ENCODE peak calls at places on chromosomes 7 and 10, in four cellular contexts. P is neural progenitor cell, W is left ventricle myocardium inferior, T is type B pancreatic cell. J is an unnamed sample.

GRCh38 chr7:155066417-155066950 is 3.6 kb upstream of the HTR5A start:
- DNase-seq in T (no peak), P (no peak), W (no peak), J (no peak)

GRCh38 chr7:152551304-152552036 is 115.7 kb upstream of the KMT2C start:
- DNase-seq in T (no peak), W (no peak), P (no peak), J (no peak)

GRCh38 chr7:112422842-112423496 is 27.3 kb upstream of the IFRD1 start:
- DNase-seq in P (peak), W (peak), T (peak), J (no peak)

GRCh38 chr7:5699951-5700384 is 81.5 kb downstream of the RNF216 start:
- DNase-seq in W (no peak), P (peak), T (no peak), J (no peak)

GRCh38 chr10:118210276-118210675 is 131.8 kb downstream of the FAM204A start:
- DNase-seq in T (no peak), W (no peak), P (no peak), J (no peak)

GRCh38 chr7:98923512-98923911 is 45.2 kb downstream of the TRRAP start:
- DNase-seq in P (no peak), T (no peak), W (no peak), J (no peak)

GRCh38 chr10:35126062-35126529 is 550 bp upstream of the CREM start:
- DNase-seq in W (no peak), T (no peak), P (no peak), J (no peak)

GRCh38 chr7:87934699-87935372 is 785 bp downstream of the ADAM22 start:
- DNase-seq in W (no peak), P (peak), T (no peak), J (peak)

GRCh38 chr7:105559926-105560325 is 21.4 kb downstream of the EFCAB10 start:
- DNase-seq in P (no peak), W (no peak), T (no peak), J (no peak)

GRCh38 chr7:102426268-102427031 is 6.9 kb upstream of the ORAI2 start:
- DNase-seq in W (no peak), T (no peak), P (no peak), J (no peak)

GRCh38 chr7:49639808-49640207 is 133.6 kb upstream of the VWC2 start:
- DNase-seq in P (no peak), W (no peak), T (no peak), J (no peak)

GRCh38 chr10:120942806-120943413 is 91.7 kb downstream of the WDR11 start:
- DNase-seq in T (peak), P (peak), W (peak), J (peak)

GRCh38 chr10:14917827-14918226 is 36.1 kb downstream of the DCLRE1C start:
- DNase-seq in W (no peak), P (no peak), T (no peak), J (no peak)

GRCh38 chr10:1034758-1035157 is 9.1 kb upstream of the IDI2 start:
- DNase-seq in T (no peak), P (no peak), W (no peak), J (no peak)

GRCh38 chr10:62068464-62068863 is 167.0 kb downstream of the ARID5B start:
- DNase-seq in P (no peak), T (no peak), W (no peak), J (no peak)

GRCh38 chr7:43906327-43907010 is at the start of gene URGCP:
- DNase-seq in P (peak), T (peak), W (peak), J (peak)

GRCh38 chr10:72098301-72099053 is 10.1 kb upstream of the SPOCK2 start:
- DNase-seq in T (no peak), W (no peak), P (no peak), J (no peak)

GRCh38 chr10:16470747-16471146 is 33.9 kb downstream of the PTER start:
- DNase-seq in T (no peak), W (no peak), P (no peak), J (no peak)

GRCh38 chr7:15130666-15131541 is 228.4 kb upstream of the DGKB start:
- DNase-seq in P (no peak), W (no peak), T (no peak), J (no peak)

GRCh38 chr7:18208921-18209320 is 181.3 kb upstream of the PRPS1L1 start:
- DNase-seq in W (no peak), P (no peak), T (no peak), J (no peak)

GRCh38 chr7:55005241-55005836 is 13.5 kb upstream of the EGFR start:
- DNase-seq in T (no peak), P (no peak), W (no peak), J (no peak)

GRCh38 chr7:40356871-40357676 is 222.3 kb downstream of the SUGCT start:
- DNase-seq in P (no peak), W (no peak), T (no peak), J (no peak)

GRCh38 chr10:100554902-100555301 is 19.2 kb downstream of the HIF1AN start:
- DNase-seq in P (no peak), W (no peak), T (no peak), J (no peak)

GRCh38 chr7:141023305-141023704 is 8.6 kb upstream of the MRPS33 start:
- DNase-seq in T (no peak), W (no peak), P (no peak), J (no peak)

GRCh38 chr10:12801214-12802087 is 200.1 kb downstream of the CCDC3 start:
- DNase-seq in W (no peak), P (no peak), T (no peak), J (no peak)

GRCh38 chr10:12799144-12799543 is 202.4 kb downstream of the CCDC3 start:
- DNase-seq in W (no peak), T (no peak), P (no peak), J (no peak)

GRCh38 chr10:12799746-12800145 is 201.8 kb downstream of the CCDC3 start:
- DNase-seq in P (peak), W (no peak), T (no peak), J (no peak)

GRCh38 chr10:12797471-12798262 is 203.8 kb downstream of the CCDC3 start:
- DNase-seq in P (no peak), T (no peak), W (no peak), J (no peak)

GRCh38 chr10:12800302-12800701 is 201.2 kb downstream of the CCDC3 start:
- DNase-seq in P (no peak), T (no peak), W (no peak), J (no peak)
- TF ChIP-seq CTCF in P (peak), T (peak), W (no peak), J (peak)

DNA sequence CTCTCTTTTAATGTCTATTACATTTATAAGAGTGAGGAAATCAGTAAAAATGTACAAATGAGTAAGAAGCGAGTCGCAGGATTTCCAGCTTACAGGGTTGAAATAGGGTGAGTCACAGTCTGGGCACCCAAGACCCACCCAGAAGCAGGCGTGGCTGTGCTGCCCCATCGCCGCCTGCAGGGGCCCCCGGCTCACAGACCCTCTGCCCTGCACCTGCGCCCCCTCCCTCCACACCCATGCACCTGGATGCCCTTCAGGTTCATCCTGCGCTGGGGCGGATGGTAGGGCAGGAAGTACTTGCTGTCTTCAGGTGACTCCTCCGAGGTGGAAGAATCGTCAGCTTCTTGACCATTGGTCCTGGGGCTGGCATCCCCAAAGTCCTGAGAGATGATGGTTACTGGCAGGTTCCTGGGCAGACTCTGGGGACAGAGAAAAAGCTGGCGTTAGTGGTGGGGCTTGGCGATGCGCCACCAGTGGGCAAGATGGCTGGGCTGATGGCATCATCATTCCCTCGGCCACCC is 90.2 kb upstream of the GNA12 start:
- DNase-seq in T (no peak), P (no peak), W (no peak), J (no peak)
- TF ChIP-seq CTCF in T (no peak), P (no peak), W (no peak), J (no peak)

DNA sequence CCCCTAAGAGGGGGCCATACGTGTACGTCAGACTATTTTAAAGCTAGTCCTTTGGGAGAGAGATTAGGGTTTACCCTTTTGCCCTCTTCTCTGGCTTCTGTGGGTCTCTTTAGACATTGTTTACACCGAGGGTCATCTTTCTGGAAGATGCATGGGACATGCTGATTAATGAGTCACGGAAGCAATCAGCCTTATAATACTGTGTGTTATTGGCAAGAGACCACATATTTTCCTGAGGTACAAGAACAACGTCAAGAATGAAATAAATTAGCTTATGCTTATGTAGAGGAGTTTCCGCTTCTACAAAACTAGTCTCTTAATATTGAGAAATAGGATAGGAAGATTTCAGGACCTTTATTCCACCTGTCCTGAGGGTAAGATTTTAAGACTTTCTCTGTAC is 327.7 kb downstream of the BBS9 start:
- DNase-seq in W (no peak), T (no peak), P (no peak), J (no peak)
- TF ChIP-seq CTCF in W (no peak), T (no peak), P (no peak), J (no peak)

GRCh38 chr10:63173468-63174227 is 40.5 kb downstream of the NRBF2 start:
- DNase-seq in W (no peak), P (no peak), T (no peak), J (no peak)

GRCh38 chr10:63171926-63172325 is 38.8 kb downstream of the NRBF2 start:
- DNase-seq in W (no peak), T (no peak), P (no peak), J (no peak)

GRCh38 chr10:63171255-63171654 is 38.1 kb downstream of the NRBF2 start:
- DNase-seq in T (no peak), P (no peak), W (no peak), J (no peak)

GRCh38 chr10:63169624-63170023 is 36.5 kb downstream of the NRBF2 start:
- DNase-seq in P (no peak), W (no peak), T (no peak), J (no peak)

DNA sequence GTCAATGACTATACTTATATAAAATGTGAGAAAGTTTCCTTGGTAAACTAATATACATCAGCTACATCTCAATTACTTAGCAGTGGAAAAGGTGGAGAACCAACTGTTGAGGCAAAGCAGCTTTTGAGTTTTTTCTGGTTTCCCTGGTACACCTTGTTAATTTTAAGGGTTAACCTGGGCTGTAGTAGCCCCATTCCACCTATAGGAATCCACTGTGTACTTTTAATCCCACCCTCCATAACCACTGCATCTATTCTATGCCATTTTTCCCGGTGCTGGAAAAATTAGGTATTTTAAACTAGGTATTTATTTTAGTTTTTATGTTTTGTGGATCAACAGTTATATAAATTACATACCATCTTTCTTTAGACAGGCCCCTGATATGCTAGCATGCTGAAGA is 42.4 kb downstream of the NRBF2 start:
- DNase-seq in W (no peak), P (no peak), T (no peak), J (no peak)
- TF ChIP-seq CTCF in W (no peak), P (no peak), T (no peak), J (no peak)

DNA sequence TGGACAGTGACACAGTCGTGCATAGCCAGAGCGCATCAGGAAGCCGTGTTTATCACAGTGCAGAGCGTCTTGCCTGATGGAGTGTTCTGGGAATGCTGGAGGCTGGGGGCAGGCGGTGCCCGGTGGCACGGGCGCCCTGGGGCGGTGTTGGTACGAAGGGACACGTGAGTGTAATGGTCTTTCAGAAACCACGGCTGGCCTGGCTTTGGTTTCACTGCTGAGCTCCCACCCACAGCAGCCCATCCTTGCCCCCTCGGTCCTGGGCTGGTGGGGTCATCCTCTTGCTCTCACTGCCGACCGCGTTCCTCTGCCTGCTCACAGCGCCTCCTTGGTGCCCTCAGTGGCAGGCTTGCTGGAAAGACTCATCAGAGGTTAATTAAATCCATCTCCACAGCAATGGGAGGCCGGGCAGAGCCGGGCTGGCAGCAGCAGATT is 50.6 kb downstream of the NKX6-2 start:
- DNase-seq in P (no peak), T (no peak), W (no peak), J (no peak)
- TF ChIP-seq CTCF in P (no peak), T (no peak), W (no peak), J (no peak)

GRCh38 chr7:133139350-133139749 is 57.5 kb upstream of the CHCHD3 start:
- DNase-seq in P (peak), T (no peak), W (no peak), J (peak)
- TF ChIP-seq CTCF in P (peak), T (peak), W (peak), J (peak)

GRCh38 chr7:104160375-104160774 is 47.4 kb downstream of the ORC5 start:
- DNase-seq in P (no peak), T (no peak), W (no peak), J (no peak)
- TF ChIP-seq CTCF in P (peak), T (peak), W (peak), J (peak)

GRCh38 chr7:130258494-130259078 is 8.1 kb upstream of the CPA2 start:
- DNase-seq in P (no peak), W (no peak), T (no peak), J (no peak)
- TF ChIP-seq CTCF in P (no peak), W (no peak), T (no peak), J (no peak)

DNA sequence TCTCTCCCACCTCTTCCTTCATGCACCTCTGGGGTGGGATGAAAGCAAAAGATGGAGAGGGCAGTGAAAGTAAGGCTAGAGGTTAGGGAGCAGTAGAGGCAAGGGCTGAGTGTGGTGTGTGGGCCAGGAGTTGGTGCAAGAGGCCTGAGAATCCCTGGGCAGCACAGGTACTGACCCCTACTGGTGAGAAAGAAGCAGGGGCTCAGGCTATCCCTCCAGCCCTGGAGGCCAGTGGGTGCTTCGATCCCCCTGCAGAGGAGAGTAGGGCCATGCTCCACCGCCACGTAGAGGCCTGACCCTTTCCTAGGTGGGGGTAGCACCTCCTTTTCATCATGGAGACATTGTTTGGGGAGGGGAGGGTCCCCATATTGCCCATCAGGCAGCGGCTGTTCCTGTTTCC is 9.8 kb downstream of the CDHR1 start:
- DNase-seq in W (no peak), P (peak), T (no peak), J (no peak)
- TF ChIP-seq CTCF in W (peak), P (peak), T (peak), J (peak)

J was measured in progenitor cell of endocrine pancreas.